ENCODE peak calls at places on chromosome 4, in seven cellular contexts. K, U, G, X, Z, W and Y are unnamed samples.

GRCh38 chr4:5101571-5101970 is 50.3 kb downstream of the STK32B start:
- DNase-seq in Z (no peak), X (no peak), G (no peak), W (no peak), U (no peak), K (no peak), Y (no peak)

GRCh38 chr4:141158219-141158618 is 24.9 kb upstream of the RNF150 start:
- DNase-seq in Z (no peak), U (no peak), W (peak), K (no peak), X (peak), G (no peak), Y (peak)

GRCh38 chr4:181503800-181504364 is 739.3 kb upstream of the TENM3 start:
- DNase-seq in G (no peak), W (no peak), K (no peak), Z (no peak), X (no peak), U (no peak), Y (no peak)

GRCh38 chr4:37434469-37434868 is 189.9 kb downstream of the NWD2 start:
- DNase-seq in W (no peak), G (no peak), K (no peak), X (no peak), Z (no peak), U (no peak), Y (no peak)

GRCh38 chr4:70838400-70838971 is 1.2 kb downstream of the GRSF1 start:
- DNase-seq in Z (no peak), G (no peak), X (no peak), K (no peak), U (no peak), W (no peak), Y (no peak)

GRCh38 chr4:42671431-42672194 is 14.7 kb upstream of the ATP8A1 start:
- DNase-seq in X (no peak), G (peak), Z (no peak), W (no peak), U (no peak), K (no peak), Y (no peak)

GRCh38 chr4:123249821-123250220 is 146.8 kb upstream of the SPRY1 start:
- DNase-seq in U (no peak), X (no peak), G (no peak), Z (no peak), W (no peak), K (no peak), Y (no peak)

GRCh38 chr4:110897779-110898178 is 274.9 kb upstream of the PITX2 start:
- DNase-seq in G (no peak), W (no peak), X (no peak), U (no peak), K (no peak), Z (no peak), Y (no peak)

GRCh38 chr4:67725981-67726380 is 25.0 kb upstream of the UBA6 start:
- DNase-seq in W (no peak), G (no peak), X (no peak), K (no peak), Z (no peak), U (no peak), Y (no peak)

GRCh38 chr4:54663181-54663580 is 5.4 kb downstream of the KIT start:
- DNase-seq in U (no peak), K (no peak), W (no peak), X (no peak), Z (no peak), G (no peak), Y (no peak)

GRCh38 chr4:16111533-16111932 is 27.7 kb upstream of the PROM1 start:
- DNase-seq in G (no peak), K (no peak), X (no peak), U (no peak), W (no peak), Z (no peak), Y (no peak)

GRCh38 chr4:127783026-127783769 is 1.1 kb downstream of the HSPA4L start:
- DNase-seq in G (no peak), Z (peak), W (peak), X (peak), K (no peak), U (peak), Y (no peak)

GRCh38 chr4:121156822-121157769 is 7.0 kb downstream of the TNIP3 start:
- DNase-seq in K (no peak), G (no peak), W (no peak), U (no peak), X (no peak), Z (peak), Y (no peak)

GRCh38 chr4:143302526-143302925 is 34.1 kb upstream of the GAB1 start:
- DNase-seq in K (no peak), G (no peak), X (no peak), U (no peak), W (no peak), Z (no peak), Y (no peak)

GRCh38 chr4:100269446-100269845 is 79.2 kb upstream of the DDIT4L start:
- DNase-seq in U (no peak), G (no peak), X (no peak), K (no peak), W (no peak), Z (no peak), Y (no peak)

GRCh38 chr4:170122252-170122651 is 32.5 kb upstream of the AADAT start:
- DNase-seq in Z (no peak), G (no peak), W (peak), U (no peak), K (no peak), X (no peak), Y (no peak)

GRCh38 chr4:40552536-40552935 is 77.1 kb downstream of the RBM47 start:
- DNase-seq in U (no peak), W (peak), G (no peak), X (no peak), Z (no peak), K (no peak), Y (no peak)

GRCh38 chr4:71453516-71453915 is 114.7 kb downstream of the SLC4A4 start:
- DNase-seq in U (no peak), Z (no peak), G (no peak), K (no peak), W (no peak), X (no peak), Y (no peak)

GRCh38 chr4:85448880-85449763 is 25.8 kb upstream of the ARHGAP24 start:
- DNase-seq in Z (no peak), G (no peak), U (no peak), W (no peak), X (no peak), K (no peak), Y (no peak)

GRCh38 chr4:82380344-82380743 is 6.6 kb upstream of the HNRNPD start:
- DNase-seq in K (no peak), U (no peak), X (no peak), Z (peak), W (no peak), G (no peak), Y (peak)

GRCh38 chr4:102308032-102308799 is 37.1 kb downstream of the SLC39A8 start:
- DNase-seq in X (no peak), U (no peak), W (no peak), G (no peak), Z (no peak), K (no peak), Y (no peak)

GRCh38 chr4:5143940-5144339 is 92.7 kb downstream of the STK32B start:
- DNase-seq in Z (no peak), X (no peak), G (no peak), K (no peak), W (no peak), U (no peak), Y (no peak)

GRCh38 chr4:59925290-59925689 is 1274.8 kb upstream of the ADGRL3 start:
- DNase-seq in G (no peak), X (no peak), W (no peak), Z (no peak), U (no peak), K (no peak), Y (no peak)

GRCh38 chr4:156378053-156378665 is 424.5 kb upstream of the CTSO start:
- DNase-seq in Z (no peak), X (no peak), G (no peak), K (peak), W (peak), U (no peak), Y (peak)

GRCh38 chr4:3305610-3306371 is 13.0 kb downstream of the RGS12 start:
- DNase-seq in G (no peak), U (no peak), X (no peak), W (no peak), K (no peak), Z (peak), Y (no peak)

GRCh38 chr4:80393246-80393969 is 57.9 kb downstream of the CFAP299 start:
- DNase-seq in K (no peak), Z (no peak), G (no peak), W (peak), X (peak), U (no peak), Y (no peak)

GRCh38 chr4:37685726-37686372 is 327 bp downstream of the RELL1 start:
- DNase-seq in K (no peak), W (peak), Z (peak), G (peak), U (no peak), X (peak), Y (no peak)

GRCh38 chr4:2412534-2412884 is 5.9 kb downstream of the ZFYVE28 start:
- DNase-seq in W (no peak), X (no peak), G (peak), K (peak), U (no peak), Z (no peak), Y (no peak)

GRCh38 chr4:182280439-182281111 is 37.4 kb downstream of the TENM3 start:
- DNase-seq in K (no peak), Z (no peak), W (no peak), G (no peak), U (no peak), X (no peak), Y (no peak)

GRCh38 chr4:159319027-159319426 is 216.1 kb downstream of the RAPGEF2 start:
- DNase-seq in U (no peak), Z (no peak), X (no peak), W (no peak), K (no peak), G (no peak), Y (no peak)

GRCh38 chr4:182975806-182976205 is 58.6 kb upstream of the DCTD start:
- DNase-seq in K (peak), X (peak), G (no peak), Z (no peak), U (peak), W (peak), Y (peak)

GRCh38 chr4:16196482-16197393 is 29.5 kb downstream of the TAPT1 start:
- DNase-seq in G (no peak), K (no peak), U (peak), Z (no peak), W (peak), X (peak), Y (peak)

GRCh38 chr4:2261110-2261852 is 628 bp downstream of the MXD4 start:
- DNase-seq in G (peak), Z (peak), U (no peak), K (peak), X (no peak), W (peak), Y (no peak)

GRCh38 chr4:140260227-140260626 is 106.2 kb upstream of the MAML3 start:
- DNase-seq in Z (no peak), U (peak), K (no peak), G (no peak), W (peak), X (peak), Y (no peak)